ENCODE peak calls at places on chromosomes 11 and 22, in five cellular contexts. D is endodermal cell, B is neural crest cell, Q is coronary artery, P is cardiac muscle cell. C is an unnamed sample.

GRCh38 chr11:19730373-19730772 is 17.7 kb downstream of the NAV2 start:
- DNase-seq in D (no peak), B (no peak), Q (peak), P (no peak), C (no peak)

GRCh38 chr22:46942816-46943783 is 180.7 kb downstream of the TBC1D22A start:
- DNase-seq in D (no peak), B (no peak), Q (no peak), P (no peak), C (no peak)

GRCh38 chr11:131546218-131546895 is 175.9 kb downstream of the NTM start:
- DNase-seq in D (peak), B (no peak), Q (no peak), P (no peak), C (no peak)

GRCh38 chr11:554824-555499 is 5.6 kb downstream of the LMNTD2 start:
- DNase-seq in D (peak), B (peak), Q (no peak), P (peak), C (peak)

GRCh38 chr11:111582163-111582562 is 20.1 kb upstream of the SIK2 start:
- DNase-seq in D (no peak), B (no peak), Q (no peak), P (no peak), C (no peak)

GRCh38 chr22:43236401-43237166 is 49.6 kb upstream of the TTLL12 start:
- DNase-seq in D (no peak), B (no peak), Q (no peak), P (no peak), C (no peak)

GRCh38 chr11:76799061-76799804 is 16.1 kb downstream of the TSKU start:
- DNase-seq in D (peak), B (peak), Q (peak), P (peak), C (peak)

GRCh38 chr22:49663823-49664222 is 163.8 kb downstream of the BRD1 start:
- DNase-seq in D (peak), B (no peak), Q (peak), P (no peak), C (no peak)

GRCh38 chr11:117884994-117885393 is 8.5 kb upstream of the FXYD6 start:
- DNase-seq in D (peak), B (no peak), Q (peak), P (no peak), C (no peak)

GRCh38 chr22:42743501-42743991 is 22.9 kb upstream of the A4GALT start:
- DNase-seq in D (no peak), B (no peak), Q (peak), P (no peak), C (peak)

GRCh38 chr11:115716577-115717214 is 212.5 kb upstream of the CADM1 start:
- DNase-seq in D (peak), B (peak), Q (no peak), P (no peak), C (no peak)

GRCh38 chr11:1843098-1843473 is 4.3 kb downstream of the TNNI2 start:
- DNase-seq in D (no peak), B (no peak), Q (no peak), P (no peak), C (peak)
- TF ChIP-seq CTCF in D (no peak), B (no peak), Q (no peak), P (no peak), C (no peak)

GRCh38 chr11:13324709-13325108 is 47.1 kb downstream of the BMAL1 start:
- DNase-seq in D (no peak), B (no peak), Q (no peak), P (no peak), C (no peak)
- TF ChIP-seq CTCF in D (no peak), B (no peak), Q (no peak), P (no peak), C (no peak)

GRCh38 chr22:38943181-38943580 is 14.2 kb upstream of the APOBEC3A start:
- DNase-seq in D (no peak), B (no peak), Q (no peak), P (no peak), C (no peak)
- TF ChIP-seq CTCF in D (peak), B (no peak), Q (no peak), P (peak), C (no peak)

DNA sequence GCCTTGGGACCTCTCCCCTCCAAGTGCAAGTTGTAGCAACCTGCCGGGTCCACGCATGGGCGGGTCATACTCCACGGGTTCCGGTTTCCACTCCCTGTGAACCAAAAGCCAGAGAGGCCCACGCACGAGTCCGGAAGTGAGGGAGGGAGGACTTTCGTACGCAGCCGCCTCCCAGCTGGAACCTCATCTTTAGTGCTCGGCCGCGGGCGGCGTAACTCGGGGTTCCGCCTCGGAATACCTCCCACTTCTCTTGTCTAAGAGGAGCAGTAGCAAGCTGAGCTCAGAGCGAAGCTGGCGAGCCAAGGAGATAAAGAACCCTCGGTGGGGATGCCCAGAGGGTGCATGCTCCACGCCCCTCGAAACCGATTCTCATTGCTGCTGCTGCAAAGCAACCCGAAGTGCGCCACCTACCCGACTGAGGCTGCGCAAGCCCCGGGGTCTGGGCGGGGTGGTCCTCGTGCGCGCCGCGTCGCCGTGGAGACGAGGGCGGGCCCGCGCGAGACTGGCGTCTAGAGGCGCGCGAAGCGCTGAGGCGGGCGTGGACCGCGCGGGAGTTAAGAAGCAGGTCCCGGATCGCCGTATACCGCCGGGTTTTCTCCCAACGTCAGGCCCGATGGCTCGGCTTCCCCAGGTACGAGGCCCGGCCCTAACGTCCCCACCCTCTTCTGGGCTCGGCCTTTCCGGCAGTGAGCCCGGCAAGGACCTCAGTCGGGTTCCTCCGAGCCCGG is at the start of gene SFI1:
- DNase-seq in D (peak), B (peak), Q (peak), P (peak), C (peak)
- TF ChIP-seq CTCF in D (peak), B (peak), Q (no peak), P (peak), C (peak)

GRCh38 chr11:47259178-47259977 is 1.6 kb downstream of the NR1H3 start:
- DNase-seq in D (peak), B (peak), Q (no peak), P (peak), C (peak)
- TF ChIP-seq CTCF in D (peak), B (peak), Q (peak), P (peak), C (peak)

GRCh38 chr22:27123880-27124279 is 466.5 kb downstream of the MIAT start:
- DNase-seq in D (no peak), B (no peak), Q (peak), P (no peak), C (no peak)
- TF ChIP-seq CTCF in D (no peak), B (no peak), Q (no peak), P (no peak), C (no peak)

DNA sequence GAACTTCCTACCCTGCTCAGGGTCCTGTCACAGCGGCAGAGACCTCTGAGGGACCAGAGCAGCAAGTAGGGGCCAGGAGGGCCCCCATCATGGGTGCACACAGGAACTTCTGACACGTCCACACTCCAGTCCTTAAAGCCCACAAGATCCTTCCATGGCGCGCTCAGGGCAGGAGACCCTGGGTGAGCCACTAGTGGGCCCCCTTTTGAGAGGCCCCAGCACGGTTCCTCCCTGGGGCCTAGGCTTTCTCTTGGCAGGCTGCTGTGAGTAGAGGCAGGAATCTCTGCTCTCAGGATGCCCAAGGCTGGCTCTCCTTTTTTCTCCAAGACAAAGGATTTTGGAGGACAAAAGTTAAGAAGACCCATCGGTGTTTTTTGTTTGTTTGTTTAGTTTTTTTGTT is 22.4 kb downstream of the RPS6KA4 start:
- DNase-seq in D (no peak), B (no peak), Q (no peak), P (no peak), C (no peak)
- TF ChIP-seq CTCF in D (peak), B (no peak), Q (no peak), P (no peak), C (no peak)